ENCODE peak calls at places on chromosomes 4 and X, in six cellular contexts. F, E, P, U, L and M are unnamed samples. For H3K4me1, the result is how much of the 10 kb centered on the place peaks cover.

GRCh38 chr4:79609853-79610252 is 201.8 kb upstream of the GK2 start:
- DNase-seq in L (no peak), E (no peak), U (no peak), F (no peak), P (no peak), M (no peak)

GRCh38 chr4:146640459-146641061 is 1.9 kb downstream of the POU4F2 start:
- DNase-seq in L (no peak), U (no peak), E (no peak), F (no peak), P (no peak), M (no peak)

GRCh38 chr4:55398461-55398860 is 2.7 kb downstream of the TMEM165 start:
- DNase-seq in E (no peak), U (peak), F (no peak), P (peak), L (no peak), M (no peak)

GRCh38 chr4:177047851-177048174 is 255.1 kb upstream of the VEGFC start:
- DNase-seq in U (peak), L (no peak), F (no peak), P (peak), E (no peak), M (no peak)

GRCh38 chrX:27571164-27571563 is 19.0 kb upstream of the DCAF8L2 start:
- DNase-seq in L (no peak), U (no peak), F (no peak), P (no peak), E (no peak), M (peak)

GRCh38 chr4:140904904-140905303 is 148.7 kb upstream of the TBC1D9 start:
- DNase-seq in E (no peak), F (no peak), P (no peak), U (no peak), L (no peak), M (no peak)

GRCh38 chrX:86148024-86148511 is at the start of gene DACH2:
- DNase-seq in P (peak), L (peak), E (peak), F (peak), U (peak), M (peak)

GRCh38 chr4:147110968-147111367 is 165.3 kb upstream of the TTC29 start:
- DNase-seq in U (no peak), F (no peak), L (no peak), E (no peak), P (peak), M (no peak)

GRCh38 chrX:93422693-93423092 is 250.7 kb downstream of the NAP1L3 start:
- DNase-seq in L (no peak), P (peak), U (peak), F (no peak), E (no peak), M (no peak)

GRCh38 chrX:150482537-150483217 is 85.7 kb upstream of the MTM1 start:
- DNase-seq in F (no peak), P (peak), U (peak), L (no peak), E (no peak), M (no peak)

GRCh38 chr4:3248811-3249661 is at the start of gene MSANTD1:
- DNase-seq in F (no peak), P (peak), U (no peak), E (peak), L (no peak), M (no peak)

GRCh38 chr4:7419961-7420660 is 14.6 kb downstream of the PSAPL1 start:
- DNase-seq in L (no peak), P (no peak), E (no peak), U (no peak), F (no peak), M (no peak)

GRCh38 chr4:67333663-67334062 is 211.6 kb downstream of the CENPC start:
- DNase-seq in E (no peak), F (no peak), L (no peak), P (no peak), U (no peak), M (no peak)

GRCh38 chrX:118347131-118347530 is 1.2 kb downstream of the WDR44 start:
- DNase-seq in P (peak), U (peak), L (no peak), E (no peak), F (no peak), M (no peak)

GRCh38 chr4:2324891-2325290 is 63.0 kb upstream of the MXD4 start:
- DNase-seq in U (no peak), P (no peak), F (no peak), L (no peak), E (no peak), M (no peak)

GRCh38 chr4:155796031-155796430 is 37.2 kb downstream of the GUCY1B1 start:
- DNase-seq in P (peak), U (no peak), E (no peak), L (no peak), F (no peak), M (no peak)

GRCh38 chr4:57501715-57502114 is 391.5 kb upstream of the IGFBP7 start:
- DNase-seq in L (no peak), F (no peak), U (peak), P (peak), E (peak), M (no peak)

DNA sequence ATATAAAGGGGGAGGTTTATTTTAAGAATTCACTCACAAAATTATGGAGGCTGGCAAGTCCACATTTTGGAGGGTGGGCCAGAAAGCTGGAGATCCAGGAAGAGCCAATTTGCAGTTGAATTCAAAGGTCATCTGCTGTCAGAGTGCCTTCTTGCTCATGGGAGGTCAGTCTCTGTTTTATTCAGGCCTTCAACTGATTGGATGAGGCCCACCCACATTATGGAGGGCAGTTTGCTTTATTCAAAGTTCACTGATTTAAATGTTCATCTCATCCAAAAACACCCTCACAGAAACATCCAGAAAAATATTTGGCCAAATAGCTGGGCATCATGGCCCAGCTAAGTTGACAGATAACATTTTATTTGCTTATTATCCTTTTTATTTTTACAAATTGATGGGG is 59.5 kb downstream of the SEPSECS start:
- DNase-seq in L (no peak), P (no peak), U (no peak), E (no peak), F (no peak), M (no peak)
- H3K4me1 ChIP-seq in L (under half), P (under half), U (under half), E (under half), F (under half), M (under half)

DNA sequence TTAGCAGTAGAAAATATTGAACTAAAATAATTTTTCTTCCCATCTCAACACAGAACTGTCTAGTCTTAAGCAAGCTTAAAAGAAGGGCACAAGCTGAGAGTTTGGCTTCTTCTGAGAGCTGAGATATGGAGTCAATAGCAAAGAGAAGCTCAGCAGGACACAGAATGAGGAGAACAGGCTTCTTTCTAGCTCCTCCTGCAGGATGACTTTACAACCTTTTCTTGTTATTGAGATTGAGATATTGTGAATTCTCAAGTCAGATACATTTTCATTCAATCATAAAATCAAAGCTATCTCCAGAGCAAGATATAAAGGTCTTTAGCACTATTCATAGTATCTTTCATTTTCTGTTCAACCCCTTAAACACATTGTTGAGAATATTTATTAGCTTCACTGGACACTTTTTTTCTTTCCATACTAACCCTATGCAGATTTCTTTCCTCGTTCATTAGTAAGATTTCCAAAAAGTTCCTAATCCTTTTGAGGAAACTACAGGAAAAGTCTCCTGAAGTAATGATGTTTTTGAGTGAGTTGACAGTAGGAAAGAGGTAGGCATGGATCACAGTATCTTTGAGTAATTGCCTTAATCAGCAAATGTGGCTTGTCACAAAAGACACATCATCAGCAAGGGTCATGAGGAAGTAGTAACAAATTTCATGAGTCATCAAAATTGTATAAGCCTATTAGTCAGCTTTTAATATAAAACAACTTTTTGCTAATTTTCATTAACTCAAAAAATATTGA is 17.8 kb upstream of the CXCL3 start:
- DNase-seq in L (no peak), P (peak), U (peak), E (no peak), F (no peak), M (no peak)
- TF ChIP-seq CTCF in L (no peak), P (peak), U (no peak), E (no peak), F (no peak), M (no peak)

GRCh38 chr4:142406917-142407501 is 439.1 kb downstream of the INPP4B start:
- DNase-seq in U (no peak), E (no peak), L (no peak), F (no peak), P (no peak), M (no peak)

GRCh38 chr4:142405021-142405991 is 440.8 kb downstream of the INPP4B start:
- DNase-seq in U (peak), L (peak), P (peak), F (peak), E (peak), M (no peak)

GRCh38 chr4:142404191-142404611 is 441.9 kb downstream of the INPP4B start:
- DNase-seq in L (no peak), F (no peak), E (peak), U (peak), P (peak), M (no peak)

GRCh38 chr4:142407569-142407968 is 438.5 kb downstream of the INPP4B start:
- DNase-seq in L (no peak), E (no peak), P (no peak), F (no peak), U (no peak), M (no peak)

GRCh38 chr4:142406051-142406549 is 440.0 kb downstream of the INPP4B start:
- DNase-seq in F (no peak), L (no peak), P (no peak), E (no peak), U (peak), M (no peak)
- H3K4me1 ChIP-seq in F (under half), L (under half), P (under half), E (half or more), U (under half), M (under half)

GRCh38 chr4:77728420-77728819 is 90.7 kb downstream of the CNOT6L start:
- DNase-seq in U (no peak), E (no peak), P (no peak), F (no peak), L (no peak), M (no peak)
- TF ChIP-seq CTCF in U (peak), E (no peak), P (no peak), F (no peak), L (no peak), M (no peak)

DNA sequence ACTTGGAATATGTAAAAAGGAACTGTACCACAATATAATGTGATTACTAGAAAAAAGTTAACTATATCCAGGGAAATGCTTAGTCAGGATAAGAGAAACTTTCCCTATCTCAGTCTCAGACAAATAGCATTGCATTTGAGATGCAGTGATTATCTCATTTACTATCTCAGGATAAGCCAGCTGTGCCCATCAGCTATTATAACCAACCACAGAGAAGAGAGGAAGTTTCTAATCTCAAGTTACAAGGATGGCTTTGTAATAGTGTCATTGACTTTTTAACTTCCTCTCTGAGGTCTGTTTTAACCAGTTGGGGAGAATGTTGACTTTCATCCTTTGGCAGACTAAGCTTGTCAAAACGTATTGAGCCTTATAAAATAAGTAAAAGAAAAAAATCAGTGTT is 56.5 kb downstream of the SNX25 start:
- DNase-seq in U (peak), F (no peak), P (peak), E (no peak), L (no peak), M (no peak)
- H3K4me1 ChIP-seq in U (under half), F (under half), P (under half), E (under half), L (under half), M (under half)

GRCh38 chr4:101792056-101792575 is 1.6 kb downstream of the BANK1 start:
- DNase-seq in E (no peak), F (no peak), U (no peak), L (no peak), P (no peak), M (no peak)

GRCh38 chr4:101793397-101793796 is 2.9 kb downstream of the BANK1 start:
- DNase-seq in F (no peak), P (no peak), U (no peak), E (no peak), L (no peak), M (no peak)

GRCh38 chr4:101791189-101791572 is 651 bp downstream of the BANK1 start:
- DNase-seq in L (peak), P (no peak), F (peak), U (no peak), E (no peak), M (no peak)

GRCh38 chr4:101787917-101788316 is 2.6 kb upstream of the BANK1 start:
- DNase-seq in U (no peak), F (no peak), P (no peak), E (no peak), L (no peak), M (no peak)

GRCh38 chr4:101790521-101791188 is at the start of gene BANK1:
- DNase-seq in P (peak), U (peak), F (peak), L (peak), E (peak), M (peak)
- TF ChIP-seq CTCF in P (no peak), U (no peak), F (peak), L (no peak), E (no peak), M (no peak)

DNA sequence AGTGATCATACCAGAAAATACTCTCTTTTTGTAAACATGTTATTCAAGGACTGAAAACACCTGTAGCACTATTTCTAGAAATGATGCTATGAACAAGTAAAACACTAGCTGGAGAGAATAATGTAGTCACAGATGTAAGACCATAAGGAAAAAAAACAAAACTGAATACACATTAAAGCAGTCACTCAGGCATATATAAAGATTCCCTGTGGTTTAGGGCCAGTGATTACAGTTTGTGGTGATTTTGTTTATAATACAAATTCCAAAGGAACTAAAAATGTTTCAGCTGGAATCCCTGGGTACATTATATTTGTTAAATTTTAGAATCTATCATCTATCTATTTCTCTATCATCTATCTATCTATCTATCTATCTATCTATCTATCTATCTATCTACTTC is 777.8 kb upstream of the FRG1 start:
- DNase-seq in F (no peak), L (no peak), E (no peak), P (peak), U (no peak), M (no peak)
- H3K4me1 ChIP-seq in F (under half), L (under half), E (under half), P (under half), U (under half), M (under half)

DNA sequence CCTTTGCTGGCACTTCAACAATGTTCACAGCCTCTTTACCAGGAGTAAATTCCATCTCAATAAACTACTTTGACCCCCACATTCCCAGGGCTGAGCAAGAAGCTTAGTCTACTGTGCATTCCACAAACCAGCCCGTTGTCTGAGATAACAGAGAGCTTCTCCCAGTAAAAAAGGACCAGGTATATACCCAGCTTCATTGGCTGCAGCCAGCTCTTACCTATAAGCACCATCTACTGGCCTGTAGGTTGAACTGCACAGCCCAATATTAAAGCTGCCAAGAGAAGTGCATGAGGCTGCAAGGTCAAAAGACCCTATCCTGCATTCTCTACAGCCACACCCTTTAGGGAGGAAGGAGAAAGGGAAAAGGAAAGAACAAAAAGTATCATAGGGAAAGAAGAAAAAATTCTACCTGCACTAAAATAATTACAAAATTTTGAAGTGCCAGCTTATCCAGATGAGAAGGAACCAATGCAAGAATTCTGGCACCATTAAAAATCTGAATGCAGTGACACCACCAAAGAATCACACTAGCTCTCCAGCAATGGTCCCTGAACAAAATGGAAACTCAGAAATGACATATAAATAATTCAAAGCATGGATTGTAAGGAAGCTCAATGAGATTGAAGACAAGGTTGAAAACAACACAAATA is 45.7 kb upstream of the INTU start:
- DNase-seq in P (peak), U (peak), L (no peak), E (no peak), F (no peak), M (no peak)
- TF ChIP-seq CTCF in P (peak), U (peak), L (peak), E (peak), F (peak), M (peak)

GRCh38 chr4:99091174-99091573 is 2.6 kb upstream of the ADH5 start:
- DNase-seq in F (no peak), L (no peak), P (no peak), E (no peak), U (no peak), M (no peak)

GRCh38 chr4:99084595-99084994 is 4.0 kb downstream of the ADH5 start:
- DNase-seq in P (no peak), L (no peak), E (no peak), F (no peak), U (no peak), M (no peak)

GRCh38 chr4:99090511-99090910 is 1.9 kb upstream of the ADH5 start:
- DNase-seq in F (no peak), E (no peak), U (no peak), L (no peak), P (peak), M (no peak)

GRCh38 chr4:99087887-99088484 is 602 bp downstream of the ADH5 start:
- DNase-seq in E (peak), P (peak), U (peak), F (peak), L (peak), M (peak)

DNA sequence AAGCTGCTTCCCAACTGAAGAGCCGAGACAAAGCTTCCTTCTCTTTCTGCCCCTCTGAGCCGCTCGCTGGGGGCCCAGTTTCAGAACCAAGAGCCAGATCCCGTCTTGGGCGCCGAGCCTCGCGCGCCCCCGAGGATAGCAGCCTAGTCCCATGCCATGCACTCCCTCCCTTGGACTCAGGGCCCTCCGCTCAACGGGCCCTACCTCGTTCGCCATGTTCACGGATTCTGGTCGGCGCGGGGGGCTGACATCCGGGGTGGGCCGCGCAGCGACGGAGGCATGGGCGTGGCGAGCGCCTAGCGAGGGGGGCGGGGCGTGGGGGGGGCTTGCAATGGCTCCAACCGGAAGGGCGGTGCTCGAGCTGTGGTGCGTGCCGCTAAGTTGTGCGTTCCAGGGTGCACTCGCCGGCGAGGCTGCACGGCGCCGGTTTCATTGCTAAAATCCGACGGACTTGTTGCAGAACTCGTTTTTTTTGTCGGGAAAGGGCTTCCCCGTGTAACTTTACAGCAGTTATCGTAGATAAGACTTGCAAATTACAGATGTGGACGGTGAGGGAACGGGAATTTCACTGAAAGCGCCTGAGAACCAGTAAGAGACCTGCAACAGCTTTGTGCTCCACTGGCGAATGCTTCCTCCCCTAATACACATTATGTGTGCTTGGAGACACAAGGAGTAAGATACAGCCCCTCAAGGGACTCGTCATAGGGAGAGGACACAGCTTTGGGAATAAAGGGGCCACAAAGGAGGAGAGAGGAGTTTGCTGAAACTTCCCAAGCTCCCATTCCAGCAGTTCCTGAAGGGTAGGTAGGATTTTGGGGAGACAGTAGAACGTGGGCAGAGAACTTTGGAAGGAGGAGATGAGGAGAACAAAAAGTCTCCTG is at the start of gene ADH5:
- DNase-seq in U (peak), L (peak), F (peak), E (peak), P (peak), M (peak)
- H3K4me1 ChIP-seq in U (under half), L (under half), F (under half), E (under half), P (under half), M (under half)

GRCh38 chr4:171846232-171846631 is 33.0 kb downstream of the GALNTL6 start:
- DNase-seq in F (no peak), L (peak), P (no peak), E (peak), U (peak), M (no peak)
- TF ChIP-seq CTCF in F (no peak), L (peak), P (peak), E (no peak), U (peak), M (peak)